ENCODE peak calls at places on chromosomes 16 and 17, in six cellular contexts. H, V, U, K, Y and D are unnamed samples.

GRCh38 chr17:17177186-17177585 is 28.9 kb downstream of the PLD6 start:
- DNase-seq in K (no peak), U (no peak), H (no peak), V (no peak), Y (no peak), D (no peak)

GRCh38 chr17:7703584-7704574 is 1.1 kb upstream of the EFNB3 start:
- DNase-seq in K (peak; percentile 96), Y (peak; percentile 19), U (no peak), V (no peak), H (peak; percentile 48), D (peak; percentile 38)

GRCh38 chr17:28506763-28507487 is 777 bp downstream of the FOXN1 start:
- DNase-seq in V (no peak), U (no peak), H (no peak), K (no peak), Y (no peak), D (no peak)

GRCh38 chr16:57593021-57593420 is 35.4 kb upstream of the ADGRG1 start:
- DNase-seq in K (no peak), U (no peak), H (no peak), V (no peak), Y (no peak), D (no peak)

GRCh38 chr16:85902366-85903155 is 3.6 kb downstream of the IRF8 start:
- DNase-seq in V (no peak), Y (peak; percentile 78), K (no peak), H (no peak), U (no peak), D (no peak)

GRCh38 chr17:37570527-37571093 is 38.6 kb downstream of the SYNRG start:
- DNase-seq in Y (peak; percentile 36), U (peak; percentile 76), K (peak; percentile 7), V (peak; percentile 36), H (peak; percentile 88), D (peak; percentile 94)

GRCh38 chr17:77394540-77395295 is 253.9 kb downstream of the SEC14L1 start:
- DNase-seq in H (peak; percentile 77), V (peak; percentile 70), K (no peak), U (no peak), Y (no peak), D (no peak)

GRCh38 chr16:69112285-69113129 is 7.1 kb downstream of the HAS3 start:
- DNase-seq in Y (peak; percentile 78), U (no peak), K (no peak), H (peak; percentile 47), V (no peak), D (peak; percentile 56)

GRCh38 chr17:19978206-19978802 is 676 bp upstream of the AKAP10 start:
- DNase-seq in V (no peak), U (no peak), Y (peak; percentile 57), K (no peak), H (no peak), D (no peak)

GRCh38 chr16:68339214-68339613 is 28.4 kb downstream of the PRMT7 start:
- DNase-seq in V (no peak), U (no peak), K (no peak), H (no peak), Y (no peak), D (no peak)

GRCh38 chr16:85028638-85029412 is 1.2 kb downstream of the KIAA0513 start:
- DNase-seq in K (no peak), U (peak; percentile 62), H (peak; percentile 79), Y (peak; percentile 86), V (peak; percentile 81), D (peak; percentile 42)

GRCh38 chr17:82077617-82078358 is 12.2 kb upstream of the DUS1L start:
- DNase-seq in H (no peak), U (no peak), Y (no peak), K (no peak), V (no peak), D (no peak)

GRCh38 chr17:65515959-65516948 is 45.2 kb downstream of the AXIN2 start:
- DNase-seq in K (no peak), H (peak; percentile 18), U (no peak), V (no peak), Y (no peak), D (no peak)

GRCh38 chr16:17151335-17151734 is 319.4 kb downstream of the XYLT1 start:
- DNase-seq in K (no peak), H (no peak), Y (no peak), U (no peak), V (no peak), D (no peak)

GRCh38 chr17:48051706-48052486 is 3.7 kb downstream of the NFE2L1 start:
- DNase-seq in K (no peak), U (peak; percentile 72), H (peak; percentile 66), V (peak; percentile 56), Y (no peak), D (no peak)

GRCh38 chr17:52158450-52159042 is at the start of gene CA10:
- DNase-seq in K (peak; percentile 29), H (no peak), V (no peak), Y (peak; percentile 2), U (no peak), D (no peak)

GRCh38 chr17:82845163-82845807 is 5.5 kb upstream of the ZNF750 start:
- DNase-seq in U (no peak), Y (no peak), H (no peak), V (no peak), K (no peak), D (no peak)

GRCh38 chr17:42891539-42892152 is 9.0 kb upstream of the G6PC1 start:
- DNase-seq in Y (no peak), K (no peak), H (peak; percentile 35), V (peak; percentile 42), U (no peak), D (no peak)

GRCh38 chr17:63838586-63839184 is 3.8 kb downstream of the SMARCD2 start:
- DNase-seq in Y (no peak), K (no peak), U (peak; percentile 33), V (peak; percentile 90), H (no peak), D (no peak)

GRCh38 chr16:11128211-11129123 is 127.5 kb downstream of the SOCS1 start:
- DNase-seq in Y (no peak), K (no peak), U (peak; percentile 41), H (no peak), V (no peak), D (no peak)

GRCh38 chr17:7380855-7381683 is at the start of gene TNK1:
- DNase-seq in U (no peak), V (peak; percentile 85), Y (no peak), H (no peak), K (peak; percentile 35), D (no peak)

GRCh38 chr17:77734371-77735050 is 224.0 kb upstream of the TNRC6C start:
- DNase-seq in U (peak; percentile 13), V (peak; percentile 86), H (peak; percentile 40), Y (no peak), K (peak; percentile 31), D (peak; percentile 52)

GRCh38 chr16:87067890-87068289 is 249.3 kb downstream of the C16orf95 start:
- DNase-seq in U (no peak), K (no peak), V (no peak), H (no peak), Y (no peak), D (no peak)

GRCh38 chr17:81121841-81122733 is 43.2 kb upstream of the PVALEF start:
- DNase-seq in K (no peak), U (no peak), Y (no peak), H (no peak), V (no peak), D (no peak)

GRCh38 chr16:638034-638543 is 2.0 kb upstream of the METTL26 start:
- DNase-seq in K (no peak), U (no peak), V (no peak), Y (no peak), H (no peak), D (no peak)

GRCh38 chr16:47731252-47731651 is 270.1 kb downstream of the PHKB start:
- DNase-seq in U (peak; percentile 85), H (peak; percentile 92), Y (no peak), V (no peak), K (no peak), D (peak; percentile 68)

GRCh38 chr17:48047113-48047740 is 932 bp upstream of the NFE2L1 start:
- DNase-seq in Y (no peak), K (no peak), U (no peak), H (no peak), V (no peak), D (no peak)

GRCh38 chr16:82524939-82525338 is 101.8 kb upstream of the CDH13 start:
- DNase-seq in K (peak; percentile 12), H (no peak), V (no peak), Y (no peak), U (no peak), D (no peak)

GRCh38 chr17:17285951-17286350 is 4.9 kb upstream of the COPS3 start:
- DNase-seq in Y (no peak), H (no peak), K (no peak), U (no peak), V (no peak), D (no peak)

GRCh38 chr17:42288078-42288984 is at the start of gene STAT5A:
- DNase-seq in Y (peak; percentile 82), V (peak; percentile 93), U (peak; percentile 28), H (peak; percentile 67), K (no peak), D (peak; percentile 44)

GRCh38 chr17:82565551-82565950 is 46.0 kb downstream of the FOXK2 start:
- DNase-seq in Y (no peak), K (no peak), H (no peak), U (no peak), V (no peak), D (no peak)

GRCh38 chr17:75105269-75106080 is 4.3 kb upstream of the ARMC7 start:
- DNase-seq in H (peak; percentile 53), U (peak; percentile 24), K (peak; percentile 26), Y (peak; percentile 50), V (peak; percentile 67), D (peak; percentile 63)

GRCh38 chr17:9258115-9259020 is 237.1 kb downstream of the NTN1 start:
- DNase-seq in H (no peak), V (no peak), Y (no peak), U (no peak), K (no peak), D (no peak)

GRCh38 chr16:24991349-24991748 is 23.8 kb downstream of the ARHGAP17 start:
- DNase-seq in U (no peak), V (no peak), Y (no peak), H (no peak), K (no peak), D (no peak)